ENCODE peak calls at places on chromosomes 16 and 17, in six cellular contexts. B, W, R, C, S and T are unnamed samples.

GRCh38 chr17:44374306-44375195 is 10.9 kb upstream of the FAM171A2 start:
- DNase-seq in B (no peak), W (no peak), R (no peak), C (no peak), S (no peak), T (no peak)

GRCh38 chr17:42056634-42057033 is 6.2 kb upstream of the C17orf113 start:
- DNase-seq in B (no peak), W (no peak), R (no peak), C (no peak), S (no peak), T (no peak)

GRCh38 chr16:7597677-7598076 is 265.0 kb downstream of the RBFOX1 start:
- DNase-seq in B (no peak), W (no peak), R (no peak), C (no peak), S (no peak), T (no peak)

GRCh38 chr17:44171931-44172455 is 1.5 kb downstream of the ASB16 start:
- DNase-seq in B (no peak), W (no peak), R (no peak), C (no peak), S (no peak), T (no peak)

GRCh38 chr17:54381482-54381881 is 519.2 kb upstream of the TOM1L1 start:
- DNase-seq in B (no peak), W (no peak), R (no peak), C (no peak), S (no peak), T (no peak)

GRCh38 chr16:78770353-78771091 is 671.1 kb downstream of the WWOX start:
- DNase-seq in B (peak; percentile 72), W (peak; percentile 95), R (peak; percentile 58), C (peak; percentile 49), S (no peak), T (peak; percentile 67)

GRCh38 chr17:66714046-66715023 is 120.6 kb upstream of the CACNG5 start:
- DNase-seq in B (no peak), W (no peak), R (no peak), C (no peak), S (no peak), T (no peak)

GRCh38 chr16:56911771-56912541 is 20.0 kb upstream of the HERPUD1 start:
- DNase-seq in B (peak; percentile 84), W (peak; percentile 89), R (peak; percentile 38), C (no peak), S (no peak), T (no peak)

GRCh38 chr17:79658811-79659207 is 48.0 kb upstream of the RBFOX3 start:
- DNase-seq in B (no peak), W (no peak), R (peak; percentile 12), C (peak; percentile 76), S (peak; percentile 43), T (no peak)

GRCh38 chr17:45942284-45942683 is 47.9 kb downstream of the MAPT start:
- DNase-seq in B (no peak), W (no peak), R (peak; percentile 33), C (no peak), S (no peak), T (no peak)

GRCh38 chr17:31534223-31534888 is 142.9 kb downstream of the RAB11FIP4 start:
- DNase-seq in B (no peak), W (peak; percentile 11), R (peak; percentile 60), C (no peak), S (no peak), T (no peak)

GRCh38 chr16:27291106-27291505 is 22.5 kb upstream of the NSMCE1 start:
- DNase-seq in B (no peak), W (no peak), R (no peak), C (no peak), S (no peak), T (no peak)

GRCh38 chr17:8387914-8388651 is 5.1 kb upstream of the RPL26 start:
- DNase-seq in B (no peak), W (no peak), R (no peak), C (no peak), S (no peak), T (no peak)

GRCh38 chr17:68792042-68792685 is 163.0 kb downstream of the ABCA8 start:
- DNase-seq in B (no peak), W (no peak), R (no peak), C (no peak), S (no peak), T (no peak)

GRCh38 chr17:71447644-71448043 is 673.2 kb upstream of the SOX9 start:
- DNase-seq in B (no peak), W (no peak), R (no peak), C (no peak), S (no peak), T (no peak)

GRCh38 chr17:72365857-72366415 is 245.1 kb downstream of the SOX9 start:
- DNase-seq in B (no peak), W (no peak), R (no peak), C (no peak), S (no peak), T (no peak)

DNA sequence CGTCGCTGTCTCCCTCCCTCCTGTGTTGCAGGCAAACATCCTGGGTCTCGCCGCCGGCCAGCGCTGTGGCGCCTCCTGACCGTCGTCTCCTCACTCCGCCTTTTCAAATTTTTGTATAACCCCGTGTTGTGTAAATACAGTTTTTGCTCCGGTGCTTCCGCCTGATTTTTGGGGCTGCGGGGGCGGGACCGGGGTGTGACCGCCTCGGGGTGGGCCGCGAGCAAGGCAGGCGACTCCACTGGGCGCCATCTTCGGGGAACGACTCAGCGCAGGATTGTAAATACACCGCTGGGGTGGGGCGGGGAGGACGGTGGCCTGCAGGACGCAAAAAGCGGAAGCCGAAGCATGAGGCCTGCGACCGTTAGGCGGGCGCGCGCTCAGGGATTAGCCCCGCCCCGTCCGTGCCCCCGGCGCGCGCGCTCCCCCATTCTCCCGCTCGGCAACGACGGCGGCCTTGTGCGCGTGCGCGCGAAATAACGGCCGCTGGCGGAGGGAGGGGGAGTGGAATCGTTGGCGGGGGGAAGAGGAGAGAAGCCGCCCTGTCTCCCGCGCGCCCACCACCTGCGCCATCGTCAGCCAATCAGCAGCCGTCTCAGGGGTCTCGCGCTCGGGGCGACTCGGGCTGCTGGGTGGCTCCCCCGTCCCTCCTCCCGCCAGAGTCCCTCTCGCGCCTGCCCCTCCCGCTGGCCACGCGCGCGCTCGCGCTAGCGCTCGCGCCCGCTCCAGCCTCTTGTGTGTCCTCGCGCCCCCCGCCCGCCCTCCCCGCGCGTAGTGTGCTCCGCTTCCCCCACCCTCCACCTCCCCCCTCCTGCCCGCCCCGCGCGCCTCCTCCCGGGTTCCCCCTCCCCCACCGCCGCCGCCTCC is 865 bp upstream of the MAZ start:
- DNase-seq in B (peak; percentile 98), W (peak; percentile 100), R (peak; percentile 97), C (peak; percentile 98), S (peak; percentile 93), T (peak; percentile 99)
- TF ChIP-seq POLR2A in B (peak; percentile 83), W (peak; percentile 85), R (peak; percentile 94), C (peak; percentile 57), S (peak; percentile 75), T (peak; percentile 87)

DNA sequence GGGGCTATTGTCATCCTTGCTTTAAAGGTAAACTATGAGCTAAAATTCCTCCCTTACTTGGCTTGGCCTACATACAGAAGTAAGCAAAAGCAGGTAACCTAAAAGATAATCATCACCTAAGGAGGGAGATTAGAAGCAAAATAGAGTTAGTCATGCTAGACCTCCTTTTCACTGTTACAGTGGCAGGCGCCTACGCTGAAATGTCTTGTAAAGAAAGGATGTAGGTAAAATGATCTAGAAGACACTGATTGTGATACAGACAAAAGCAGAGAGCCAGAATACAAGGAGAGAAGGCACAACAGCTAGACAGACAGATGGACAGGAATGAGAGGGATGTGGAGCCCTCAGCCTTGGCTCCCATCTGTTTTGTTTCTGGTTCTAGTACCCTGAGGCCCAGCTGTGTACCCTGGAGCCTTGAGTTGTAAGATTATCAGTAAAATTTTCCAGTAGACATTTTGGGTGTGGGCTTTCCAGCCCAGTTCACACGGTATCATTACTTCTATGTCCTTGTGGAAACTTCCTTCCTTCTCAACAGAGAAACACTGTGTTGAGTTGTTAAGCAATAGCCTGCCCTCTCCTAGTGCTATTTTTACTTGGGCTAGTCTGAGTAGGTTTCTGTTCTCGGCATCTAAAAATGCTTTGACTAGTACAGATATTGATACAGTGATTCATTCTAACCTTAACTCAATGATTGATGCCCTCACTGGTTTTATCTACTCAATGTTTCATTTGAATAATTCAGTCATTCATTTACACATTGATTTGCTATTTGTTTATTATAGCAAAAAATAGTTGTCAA is 7.7 kb upstream of the C16orf78 start:
- DNase-seq in B (no peak), W (no peak), R (no peak), C (no peak), S (no peak), T (no peak)
- TF ChIP-seq POLR2A in B (no peak), W (no peak), R (no peak), C (no peak), S (no peak), T (no peak)

DNA sequence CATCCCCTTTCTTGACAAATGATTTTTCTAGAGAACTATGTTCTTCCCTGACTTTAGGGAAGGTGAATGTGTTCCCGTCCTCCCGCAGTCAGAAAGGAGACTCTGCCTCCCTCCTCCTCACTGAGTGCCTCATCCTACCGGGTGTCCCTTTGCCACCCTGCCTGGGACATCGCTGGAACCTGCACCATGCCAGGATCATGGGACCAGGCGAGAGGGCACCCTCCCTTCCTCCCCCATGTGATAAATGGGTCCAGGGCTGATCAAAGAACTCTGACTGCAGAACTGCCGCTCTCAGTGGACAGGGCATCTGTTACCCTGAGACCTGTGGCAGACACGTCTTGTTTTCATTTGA is 7.4 kb downstream of the NAT9 start:
- DNase-seq in B (no peak), W (no peak), R (no peak), C (no peak), S (no peak), T (no peak)
- TF ChIP-seq POLR2A in B (no peak), W (no peak), R (no peak), C (peak; percentile 17), S (no peak), T (no peak)

DNA sequence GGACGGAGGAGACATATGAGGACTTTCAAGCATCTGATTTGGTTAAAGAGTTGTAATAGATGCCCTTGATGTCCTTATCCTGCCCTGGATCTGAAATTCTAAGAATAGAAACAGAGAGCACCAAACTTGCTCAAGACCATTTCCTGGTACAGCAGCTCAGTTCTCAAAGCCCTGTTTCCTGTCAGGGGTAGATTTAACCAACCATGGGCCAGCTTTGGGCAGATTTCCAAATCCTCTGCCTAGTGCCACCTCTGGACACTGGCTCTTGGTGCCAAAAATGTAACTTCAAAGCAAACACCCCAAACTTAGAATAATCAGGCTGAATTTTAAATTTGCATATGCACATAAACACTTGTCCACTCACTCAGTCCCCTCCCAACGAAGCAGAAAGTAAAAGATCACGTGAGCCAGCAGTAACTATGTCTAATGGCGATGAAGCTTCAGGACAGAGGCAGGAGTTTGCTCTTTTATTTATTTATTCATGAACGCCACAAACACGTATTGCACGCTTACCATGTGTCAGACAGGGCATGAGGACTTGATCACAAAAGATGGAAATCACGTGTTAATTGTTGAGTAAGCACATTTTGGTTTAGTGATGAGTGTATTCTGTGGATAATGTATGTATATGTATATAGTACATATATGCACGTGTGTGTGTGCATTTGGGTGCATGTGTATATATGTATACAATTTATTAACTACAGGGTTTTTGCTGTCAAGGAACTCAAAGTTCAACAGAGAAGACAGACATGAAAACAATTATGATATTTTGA is 23.1 kb upstream of the SDK2 start:
- DNase-seq in B (no peak), W (no peak), R (no peak), C (no peak), S (no peak), T (no peak)
- TF ChIP-seq POLR2A in B (no peak), W (no peak), R (no peak), C (no peak), S (no peak), T (no peak)

GRCh38 chr17:78125138-78125913 is 3.2 kb downstream of the TMC6 start:
- DNase-seq in B (peak; percentile 59), W (peak; percentile 87), R (no peak), C (no peak), S (no peak), T (no peak)
- TF ChIP-seq POLR2A in B (no peak), W (no peak), R (no peak), C (no peak), S (no peak), T (no peak)